ENCODE peak calls at places on chromosomes 13 and 19, in nine cellular contexts. One of them, this sample, is unnamed.

GRCh38 chr19:58549664-58550361 is 5.1 kb downstream of the CHMP2A start:
- DNase-seq in cardiac muscle cell: no peak
- DNase-seq in small intestine: no peak
- DNase-seq in aorta: no peak
- DNase-seq in SJSA1: no peak
- DNase-seq in endodermal cell: no peak
- DNase-seq in neural progenitor cell: no peak
- DNase-seq in lung: no peak
- DNase-seq in IMR-90: no peak
- DNase-seq in this sample: no peak

GRCh38 chr19:7550987-7551761 is 15.7 kb downstream of the PNPLA6 start:
- DNase-seq in lung: peak; percentile 88
- DNase-seq in aorta: peak; percentile 65
- DNase-seq in cardiac muscle cell: peak; percentile 95
- DNase-seq in SJSA1: no peak
- DNase-seq in small intestine: peak; percentile 87
- DNase-seq in neural progenitor cell: peak; percentile 97
- DNase-seq in IMR-90: peak; percentile 30
- DNase-seq in endodermal cell: peak; percentile 98
- DNase-seq in this sample: peak; percentile 73

GRCh38 chr19:46731007-46731501 is 14.1 kb upstream of the PRKD2 start:
- DNase-seq in neural progenitor cell: no peak
- DNase-seq in aorta: peak; percentile 80
- DNase-seq in SJSA1: peak; percentile 44
- DNase-seq in small intestine: no peak
- DNase-seq in IMR-90: peak; percentile 94
- DNase-seq in endodermal cell: no peak
- DNase-seq in lung: peak; percentile 63
- DNase-seq in cardiac muscle cell: no peak
- DNase-seq in this sample: no peak

GRCh38 chr19:6712231-6712630 is 8.2 kb downstream of the C3 start:
- DNase-seq in aorta: peak; percentile 42
- DNase-seq in IMR-90: no peak
- DNase-seq in SJSA1: no peak
- DNase-seq in endodermal cell: no peak
- DNase-seq in lung: no peak
- DNase-seq in neural progenitor cell: no peak
- DNase-seq in cardiac muscle cell: no peak
- DNase-seq in small intestine: no peak
- DNase-seq in this sample: no peak

GRCh38 chr13:20428666-20429644 is 96.7 kb downstream of the CRYL1 start:
- DNase-seq in aorta: no peak
- DNase-seq in small intestine: no peak
- DNase-seq in cardiac muscle cell: no peak
- DNase-seq in SJSA1: no peak
- DNase-seq in lung: no peak
- DNase-seq in neural progenitor cell: no peak
- DNase-seq in endodermal cell: no peak
- DNase-seq in IMR-90: peak; percentile 61
- DNase-seq in this sample: no peak

GRCh38 chr13:40190656-40191100 is 475.8 kb downstream of the FOXO1 start:
- DNase-seq in SJSA1: no peak
- DNase-seq in small intestine: peak; percentile 78
- DNase-seq in neural progenitor cell: peak; percentile 75
- DNase-seq in endodermal cell: no peak
- DNase-seq in cardiac muscle cell: peak; percentile 13
- DNase-seq in lung: no peak
- DNase-seq in aorta: peak; percentile 63
- DNase-seq in IMR-90: peak; percentile 12
- DNase-seq in this sample: no peak

GRCh38 chr13:51577690-51578089 is 6.6 kb upstream of the WDFY2 start:
- DNase-seq in lung: no peak
- DNase-seq in cardiac muscle cell: no peak
- DNase-seq in endodermal cell: no peak
- DNase-seq in IMR-90: no peak
- DNase-seq in neural progenitor cell: no peak
- DNase-seq in aorta: no peak
- DNase-seq in SJSA1: no peak
- DNase-seq in small intestine: no peak
- DNase-seq in this sample: no peak

GRCh38 chr19:5001547-5002131 is 32.7 kb downstream of the KDM4B start:
- DNase-seq in lung: no peak
- DNase-seq in aorta: no peak
- DNase-seq in endodermal cell: peak; percentile 81
- DNase-seq in neural progenitor cell: peak; percentile 61
- DNase-seq in SJSA1: peak; percentile 35
- DNase-seq in IMR-90: peak; percentile 71
- DNase-seq in cardiac muscle cell: no peak
- DNase-seq in small intestine: peak; percentile 27
- DNase-seq in this sample: peak; percentile 71

GRCh38 chr13:63542704-63543215 is 2127.1 kb upstream of the PCDH20 start:
- DNase-seq in aorta: no peak
- DNase-seq in IMR-90: no peak
- DNase-seq in SJSA1: no peak
- DNase-seq in endodermal cell: no peak
- DNase-seq in cardiac muscle cell: no peak
- DNase-seq in neural progenitor cell: no peak
- DNase-seq in lung: no peak
- DNase-seq in small intestine: no peak
- DNase-seq in this sample: no peak

GRCh38 chr13:113171250-113172125 is 13.0 kb downstream of the PROZ start:
- DNase-seq in cardiac muscle cell: no peak
- DNase-seq in endodermal cell: no peak
- DNase-seq in lung: no peak
- DNase-seq in IMR-90: no peak
- DNase-seq in neural progenitor cell: no peak
- DNase-seq in small intestine: no peak
- DNase-seq in aorta: no peak
- DNase-seq in SJSA1: no peak
- DNase-seq in this sample: no peak

GRCh38 chr19:37148214-37148613 is 24.3 kb downstream of the ZNF585A start:
- DNase-seq in lung: no peak
- DNase-seq in IMR-90: no peak
- DNase-seq in small intestine: no peak
- DNase-seq in endodermal cell: no peak
- DNase-seq in neural progenitor cell: no peak
- DNase-seq in aorta: no peak
- DNase-seq in cardiac muscle cell: no peak
- DNase-seq in SJSA1: no peak
- DNase-seq in this sample: no peak
- H3K27ac ChIP-seq in lung: no peak overlapping the region
- H3K27ac ChIP-seq in IMR-90: no peak overlapping the region
- H3K27ac ChIP-seq in small intestine: no peak overlapping the region
- H3K27ac ChIP-seq in endodermal cell: no peak overlapping the region
- H3K27ac ChIP-seq in neural progenitor cell: no peak overlapping the region
- H3K27ac ChIP-seq in aorta: no peak overlapping the region
- H3K27ac ChIP-seq in cardiac muscle cell: no peak overlapping the region
- H3K27ac ChIP-seq in SJSA1: no peak overlapping the region
- H3K27ac ChIP-seq in this sample: no peak overlapping the region

GRCh38 chr13:110445722-110446569 is 115.6 kb downstream of the RAB20 start:
- DNase-seq in endodermal cell: no peak
- DNase-seq in lung: no peak
- DNase-seq in aorta: no peak
- DNase-seq in IMR-90: peak; percentile 31
- DNase-seq in SJSA1: no peak
- DNase-seq in neural progenitor cell: no peak
- DNase-seq in small intestine: no peak
- DNase-seq in cardiac muscle cell: no peak
- DNase-seq in this sample: no peak

GRCh38 chr13:110445183-110445582 is 116.3 kb downstream of the RAB20 start:
- DNase-seq in lung: no peak
- DNase-seq in aorta: no peak
- DNase-seq in small intestine: no peak
- DNase-seq in endodermal cell: no peak
- DNase-seq in cardiac muscle cell: no peak
- DNase-seq in neural progenitor cell: no peak
- DNase-seq in IMR-90: peak; percentile 77
- DNase-seq in SJSA1: no peak
- DNase-seq in this sample: no peak

GRCh38 chr13:110447058-110447511 is 114.4 kb downstream of the RAB20 start:
- DNase-seq in aorta: no peak
- DNase-seq in SJSA1: no peak
- DNase-seq in IMR-90: peak; percentile 35
- DNase-seq in endodermal cell: no peak
- DNase-seq in lung: no peak
- DNase-seq in cardiac muscle cell: no peak
- DNase-seq in neural progenitor cell: no peak
- DNase-seq in small intestine: no peak
- DNase-seq in this sample: no peak

GRCh38 chr13:110447801-110448200 is 113.7 kb downstream of the RAB20 start:
- DNase-seq in IMR-90: no peak
- DNase-seq in endodermal cell: no peak
- DNase-seq in cardiac muscle cell: no peak
- DNase-seq in aorta: no peak
- DNase-seq in lung: no peak
- DNase-seq in small intestine: no peak
- DNase-seq in SJSA1: no peak
- DNase-seq in neural progenitor cell: no peak
- DNase-seq in this sample: no peak

GRCh38 chr13:110446570-110446880 is 115.0 kb downstream of the RAB20 start:
- DNase-seq in small intestine: no peak
- DNase-seq in neural progenitor cell: no peak
- DNase-seq in SJSA1: no peak
- DNase-seq in endodermal cell: no peak
- DNase-seq in cardiac muscle cell: no peak
- DNase-seq in lung: no peak
- DNase-seq in aorta: no peak
- DNase-seq in IMR-90: no peak
- DNase-seq in this sample: no peak
- H3K4me1 ChIP-seq in small intestine: no peaks in the 10 kb centered on the region
- H3K4me1 ChIP-seq in neural progenitor cell: no peaks in the 10 kb centered on the region
- H3K4me1 ChIP-seq in SJSA1: peaks cover 38% of the 10 kb centered on the region
- H3K4me1 ChIP-seq in endodermal cell: no peaks in the 10 kb centered on the region
- H3K4me1 ChIP-seq in cardiac muscle cell: peaks cover 8% of the 10 kb centered on the region
- H3K4me1 ChIP-seq in lung: no peaks in the 10 kb centered on the region
- H3K4me1 ChIP-seq in aorta: no peaks in the 10 kb centered on the region
- H3K4me1 ChIP-seq in IMR-90: peaks cover 29% of the 10 kb centered on the region
- H3K4me1 ChIP-seq in this sample: peaks cover 6% of the 10 kb centered on the region

GRCh38 chr13:110368408-110368807 is 61.3 kb downstream of the COL4A2 start:
- DNase-seq in neural progenitor cell: no peak
- DNase-seq in endodermal cell: no peak
- DNase-seq in aorta: no peak
- DNase-seq in cardiac muscle cell: no peak
- DNase-seq in small intestine: no peak
- DNase-seq in SJSA1: peak; percentile 39
- DNase-seq in IMR-90: peak; percentile 62
- DNase-seq in lung: no peak
- DNase-seq in this sample: no peak

GRCh38 chr13:110364081-110364480 is 57.0 kb downstream of the COL4A2 start:
- DNase-seq in lung: no peak
- DNase-seq in neural progenitor cell: no peak
- DNase-seq in SJSA1: no peak
- DNase-seq in endodermal cell: no peak
- DNase-seq in aorta: no peak
- DNase-seq in cardiac muscle cell: peak; percentile 54
- DNase-seq in small intestine: no peak
- DNase-seq in IMR-90: no peak
- DNase-seq in this sample: no peak

GRCh38 chr13:110367620-110368019 is 60.5 kb downstream of the COL4A2 start:
- DNase-seq in neural progenitor cell: no peak
- DNase-seq in IMR-90: no peak
- DNase-seq in lung: no peak
- DNase-seq in cardiac muscle cell: no peak
- DNase-seq in small intestine: no peak
- DNase-seq in aorta: no peak
- DNase-seq in SJSA1: no peak
- DNase-seq in endodermal cell: no peak
- DNase-seq in this sample: no peak

GRCh38 chr13:110365876-110366275 is 58.8 kb downstream of the COL4A2 start:
- DNase-seq in cardiac muscle cell: no peak
- DNase-seq in aorta: no peak
- DNase-seq in IMR-90: no peak
- DNase-seq in endodermal cell: no peak
- DNase-seq in small intestine: no peak
- DNase-seq in neural progenitor cell: no peak
- DNase-seq in lung: no peak
- DNase-seq in SJSA1: peak; percentile 64
- DNase-seq in this sample: no peak

DNA sequence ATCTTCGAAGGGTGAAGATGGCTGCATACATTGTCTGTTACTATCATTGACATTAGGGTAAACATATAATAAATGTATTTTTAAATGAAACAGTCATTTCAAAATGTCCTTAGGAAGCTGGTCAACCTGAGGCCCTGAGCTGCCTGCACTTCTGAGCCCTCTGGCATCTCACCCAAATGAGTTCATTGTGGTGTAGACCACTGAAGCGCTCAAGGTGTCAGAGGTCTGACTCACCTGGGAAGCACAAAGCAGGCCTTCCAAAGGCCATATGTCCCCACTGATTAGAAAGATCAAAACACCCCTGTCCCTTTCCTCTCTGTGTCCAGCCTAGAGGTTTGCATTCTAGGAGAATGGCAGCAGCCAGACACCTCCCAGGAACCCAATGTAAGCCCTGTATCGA is 59.6 kb downstream of the COL4A2 start:
- DNase-seq in neural progenitor cell: no peak
- DNase-seq in lung: no peak
- DNase-seq in aorta: no peak
- DNase-seq in small intestine: no peak
- DNase-seq in SJSA1: no peak
- DNase-seq in cardiac muscle cell: no peak
- DNase-seq in endodermal cell: no peak
- DNase-seq in IMR-90: no peak
- DNase-seq in this sample: no peak
- H3K9me3 ChIP-seq in neural progenitor cell: no peaks in the 10 kb centered on the region
- H3K9me3 ChIP-seq in lung: no peaks in the 10 kb centered on the region
- H3K9me3 ChIP-seq in aorta: no peaks in the 10 kb centered on the region
- H3K9me3 ChIP-seq in small intestine: no peaks in the 10 kb centered on the region
- H3K9me3 ChIP-seq in SJSA1: no peaks in the 10 kb centered on the region
- H3K9me3 ChIP-seq in cardiac muscle cell: no peaks in the 10 kb centered on the region
- H3K9me3 ChIP-seq in endodermal cell: no peaks in the 10 kb centered on the region
- H3K9me3 ChIP-seq in IMR-90: no peaks in the 10 kb centered on the region
- H3K9me3 ChIP-seq in this sample: no peaks in the 10 kb centered on the region

GRCh38 chr13:46685006-46685730 is 111.8 kb downstream of the ESD start:
- DNase-seq in IMR-90: no peak
- DNase-seq in lung: no peak
- DNase-seq in neural progenitor cell: no peak
- DNase-seq in small intestine: no peak
- DNase-seq in SJSA1: no peak
- DNase-seq in cardiac muscle cell: no peak
- DNase-seq in endodermal cell: no peak
- DNase-seq in aorta: no peak
- DNase-seq in this sample: peak; percentile 37

GRCh38 chr13:46686171-46686570 is 110.8 kb downstream of the ESD start:
- DNase-seq in lung: no peak
- DNase-seq in cardiac muscle cell: no peak
- DNase-seq in small intestine: no peak
- DNase-seq in SJSA1: no peak
- DNase-seq in aorta: no peak
- DNase-seq in IMR-90: no peak
- DNase-seq in endodermal cell: no peak
- DNase-seq in neural progenitor cell: no peak
- DNase-seq in this sample: no peak

GRCh38 chr13:46684287-46685001 is 112.5 kb downstream of the ESD start:
- DNase-seq in endodermal cell: peak; percentile 70
- DNase-seq in aorta: no peak
- DNase-seq in small intestine: peak; percentile 10
- DNase-seq in cardiac muscle cell: peak; percentile 79
- DNase-seq in neural progenitor cell: peak; percentile 69
- DNase-seq in IMR-90: no peak
- DNase-seq in SJSA1: no peak
- DNase-seq in lung: no peak
- DNase-seq in this sample: no peak

GRCh38 chr13:46683879-46684278 is 113.1 kb downstream of the ESD start:
- DNase-seq in IMR-90: peak; percentile 46
- DNase-seq in neural progenitor cell: no peak
- DNase-seq in small intestine: no peak
- DNase-seq in SJSA1: peak; percentile 21
- DNase-seq in lung: no peak
- DNase-seq in endodermal cell: no peak
- DNase-seq in cardiac muscle cell: no peak
- DNase-seq in aorta: no peak
- DNase-seq in this sample: no peak

GRCh38 chr13:46687810-46688209 is 109.2 kb downstream of the ESD start:
- DNase-seq in IMR-90: peak; percentile 46
- DNase-seq in neural progenitor cell: no peak
- DNase-seq in endodermal cell: peak; percentile 85
- DNase-seq in small intestine: peak; percentile 80
- DNase-seq in aorta: no peak
- DNase-seq in SJSA1: no peak
- DNase-seq in cardiac muscle cell: no peak
- DNase-seq in lung: no peak
- DNase-seq in this sample: peak; percentile 68
- H3K27ac ChIP-seq in IMR-90: no peak overlapping the region
- H3K27ac ChIP-seq in neural progenitor cell: no peak overlapping the region
- H3K27ac ChIP-seq in endodermal cell: no peak overlapping the region
- H3K27ac ChIP-seq in small intestine: no peak overlapping the region
- H3K27ac ChIP-seq in aorta: no peak overlapping the region
- H3K27ac ChIP-seq in SJSA1: no peak overlapping the region
- H3K27ac ChIP-seq in cardiac muscle cell: no peak overlapping the region
- H3K27ac ChIP-seq in lung: no peak overlapping the region
- H3K27ac ChIP-seq in this sample: peak overlapping the region; percentile 48